ENCODE peak calls at places on chromosomes 5 and 9, in seven cellular contexts. F, P, B, M, X, K and T are unnamed samples.

GRCh38 chr5:31052937-31053658 is 140.4 kb upstream of the CDH6 start:
- DNase-seq in K (no peak), F (no peak), P (no peak), B (no peak), M (no peak), X (no peak), T (no peak)

GRCh38 chr9:87285183-87285582 is 212.5 kb upstream of the DAPK1 start:
- DNase-seq in M (no peak), X (peak), P (peak), K (no peak), B (no peak), F (no peak), T (no peak)

GRCh38 chr5:38009754-38010386 is 170.0 kb upstream of the GDNF start:
- DNase-seq in B (no peak), K (no peak), X (no peak), M (no peak), P (no peak), F (no peak), T (no peak)

GRCh38 chr5:61330879-61331406 is 1.1 kb upstream of the ZSWIM6 start:
- DNase-seq in P (no peak), X (peak), K (peak), F (peak), M (peak), B (peak), T (peak)

GRCh38 chr5:5969942-5970483 is 408.3 kb downstream of the MED10 start:
- DNase-seq in X (no peak), B (no peak), F (no peak), P (no peak), K (no peak), M (no peak), T (no peak)

GRCh38 chr9:136861874-136862457 is 4.1 kb downstream of the EDF1 start:
- DNase-seq in M (no peak), K (no peak), X (no peak), P (no peak), F (no peak), B (no peak), T (no peak)

GRCh38 chr5:81393783-81394718 is at the start of gene ACOT12:
- DNase-seq in B (peak), F (no peak), X (peak), K (no peak), P (peak), M (peak), T (no peak)

GRCh38 chr5:127025507-127025906 is 4.9 kb downstream of the MARCHF3 start:
- DNase-seq in P (no peak), M (no peak), F (no peak), K (no peak), B (no peak), X (no peak), T (no peak)

GRCh38 chr5:115778417-115778816 is 38.0 kb downstream of the CDO1 start:
- DNase-seq in B (no peak), M (no peak), F (no peak), K (no peak), X (no peak), P (peak), T (no peak)

GRCh38 chr5:78323241-78323640 is 28.7 kb upstream of the AP3B1 start:
- DNase-seq in K (no peak), P (no peak), B (no peak), M (no peak), F (no peak), X (no peak), T (no peak)

GRCh38 chr9:79734989-79735779 is 163.4 kb downstream of the TLE4 start:
- DNase-seq in P (no peak), K (no peak), X (no peak), M (no peak), F (no peak), B (no peak), T (no peak)

GRCh38 chr5:78523314-78524193 is 125.0 kb downstream of the LHFPL2 start:
- DNase-seq in K (no peak), X (no peak), F (no peak), M (no peak), P (no peak), B (no peak), T (no peak)

GRCh38 chr5:158855510-158855909 is 244.2 kb downstream of the EBF1 start:
- DNase-seq in M (no peak), K (no peak), B (peak), P (no peak), F (no peak), X (no peak), T (no peak)

GRCh38 chr5:3210531-3210930 is 385.1 kb upstream of the IRX1 start:
- DNase-seq in F (peak), X (no peak), P (no peak), M (no peak), K (no peak), B (no peak), T (no peak)

GRCh38 chr5:38532165-38532669 is 24.2 kb downstream of the LIFR start:
- DNase-seq in K (no peak), P (no peak), X (no peak), F (no peak), B (no peak), M (no peak), T (no peak)

GRCh38 chr5:131488463-131488862 is 146.6 kb downstream of the RAPGEF6 start:
- DNase-seq in K (no peak), P (no peak), X (peak), F (no peak), M (no peak), B (no peak), T (no peak)

GRCh38 chr5:157689942-157690689 is 18.8 kb downstream of the C5orf52 start:
- DNase-seq in K (no peak), X (no peak), F (no peak), M (no peak), P (no peak), B (no peak), T (no peak)

DNA sequence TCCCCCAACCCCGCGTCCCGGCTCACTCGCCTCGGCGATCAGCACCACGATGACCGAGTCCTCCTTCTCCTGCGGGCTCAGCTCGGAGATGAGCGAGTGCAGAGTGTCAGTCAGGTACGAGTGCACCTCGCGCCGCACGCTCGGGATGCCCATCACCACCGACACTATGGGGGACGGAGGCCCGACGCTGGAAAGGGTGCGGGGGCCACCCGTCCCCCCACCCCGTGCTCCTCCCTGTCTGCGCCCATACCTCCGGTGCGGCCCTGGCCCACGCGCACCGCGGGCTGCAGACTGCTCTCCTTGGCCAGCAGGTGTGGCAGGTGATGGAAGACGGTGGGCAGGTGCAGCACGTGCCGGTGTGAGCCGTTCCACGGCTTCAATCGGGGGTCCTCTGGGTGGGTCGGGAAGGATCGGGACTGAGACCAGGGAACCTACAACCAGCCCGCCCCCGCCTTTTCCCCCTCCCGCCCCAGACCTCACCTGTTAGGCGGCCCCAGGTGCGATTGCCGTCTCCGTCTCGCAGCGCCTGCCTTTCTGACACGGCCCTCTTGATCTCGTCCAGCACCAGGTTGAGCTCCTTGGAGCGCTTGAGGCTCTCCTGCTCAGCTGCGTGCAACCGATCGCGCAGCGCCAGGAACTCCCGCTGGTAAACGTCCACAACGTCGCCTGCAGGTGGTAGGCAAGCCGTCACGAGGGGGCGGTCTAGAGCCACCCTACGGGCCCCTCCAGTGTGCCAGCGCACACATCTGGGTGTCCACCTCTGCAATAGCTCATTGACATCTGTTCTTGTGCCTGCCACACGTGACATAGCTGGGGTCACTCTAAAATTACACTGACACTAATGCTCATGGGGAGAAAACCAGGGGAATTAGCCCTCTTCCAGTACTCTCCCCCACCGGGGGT is 5.1 kb downstream of the MGAT4B start:
- DNase-seq in X (peak), M (peak), P (peak), F (no peak), K (peak), B (peak), T (no peak)
- H3K27ac ChIP-seq in X (no peak), M (no peak), P (no peak), F (no peak), K (no peak), B (no peak), T (no peak)

GRCh38 chr5:10700516-10700915 is 60.5 kb downstream of the DAP start:
- DNase-seq in F (no peak), M (no peak), B (no peak), P (no peak), X (no peak), K (no peak), T (no peak)

GRCh38 chr5:10702911-10703491 is 58.0 kb downstream of the DAP start:
- DNase-seq in X (peak), M (no peak), K (no peak), P (peak), B (no peak), F (no peak), T (peak)

GRCh38 chr5:10699987-10700386 is 61.0 kb downstream of the DAP start:
- DNase-seq in K (no peak), F (no peak), X (no peak), M (no peak), P (no peak), B (no peak), T (no peak)

GRCh38 chr5:10702040-10702629 is 58.9 kb downstream of the DAP start:
- DNase-seq in X (peak), B (no peak), F (peak), M (no peak), P (peak), K (no peak), T (no peak)

DNA sequence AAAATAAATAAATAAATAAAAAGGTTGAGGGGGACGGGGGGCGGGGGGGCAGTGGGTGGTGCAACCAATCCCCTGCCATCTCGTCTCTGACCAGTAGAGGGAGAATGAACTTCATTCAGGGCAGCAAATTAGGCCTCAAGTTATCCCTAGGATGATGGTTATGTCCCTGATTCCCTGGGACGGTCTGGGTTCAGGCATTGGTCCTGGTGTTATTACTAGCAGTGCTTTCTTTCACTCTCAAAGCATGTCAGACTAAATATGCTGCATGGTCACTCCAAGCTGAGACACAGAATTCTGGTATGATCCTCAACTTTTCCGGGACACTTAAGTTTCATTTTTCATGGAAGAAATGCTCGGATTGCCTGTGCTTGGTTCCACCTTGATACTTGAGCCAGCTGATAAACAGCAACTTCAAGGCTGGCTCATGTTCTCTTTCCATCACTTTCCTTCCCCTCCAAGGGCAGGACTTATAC is 59.4 kb downstream of the DAP start:
- DNase-seq in X (peak), M (no peak), K (no peak), B (peak), F (no peak), P (peak), T (no peak)
- H3K27ac ChIP-seq in X (peak), M (no peak), K (peak), B (no peak), F (peak), P (peak), T (peak)

GRCh38 chr5:79974896-79975295 is 16.2 kb downstream of the MTX3 start:
- DNase-seq in M (no peak), F (no peak), P (no peak), B (no peak), K (no peak), X (peak), T (peak)

GRCh38 chr5:79975422-79975821 is 15.6 kb downstream of the MTX3 start:
- DNase-seq in K (no peak), X (no peak), F (no peak), M (no peak), B (no peak), P (no peak), T (peak)

GRCh38 chr5:79966479-79966878 is 24.6 kb downstream of the MTX3 start:
- DNase-seq in P (no peak), F (no peak), B (no peak), X (no peak), M (no peak), K (no peak), T (no peak)

GRCh38 chr5:79973511-79973910 is 17.6 kb downstream of the MTX3 start:
- DNase-seq in K (no peak), P (no peak), M (no peak), B (no peak), X (no peak), F (no peak), T (no peak)

GRCh38 chr5:79971156-79971555 is 19.9 kb downstream of the MTX3 start:
- DNase-seq in P (peak), X (peak), F (no peak), M (no peak), B (no peak), K (no peak), T (peak)
- H3K27ac ChIP-seq in P (no peak), X (no peak), F (no peak), M (no peak), B (no peak), K (peak), T (peak)

GRCh38 chr5:139134906-139135305 is 63.3 kb downstream of the SIL1 start:
- DNase-seq in X (no peak), K (no peak), M (no peak), F (no peak), P (no peak), B (no peak), T (no peak)
- H3K27ac ChIP-seq in X (no peak), K (no peak), M (no peak), F (no peak), P (no peak), B (no peak), T (no peak)